ENCODE peak calls at places on chromosomes 6 and 20, in eight cellular contexts. N, S, Y, L, Q, J, C and I are unnamed samples.

GRCh38 chr6:46715106-46715505 is 20.1 kb downstream of the PLA2G7 start:
- DNase-seq in Y (no peak), J (no peak), C (no peak), S (no peak), N (no peak), L (no peak), Q (no peak), I (no peak)

GRCh38 chr20:62973033-62973745 is 20.7 kb downstream of the SLC17A9 start:
- DNase-seq in S (no peak), L (no peak), N (no peak), Q (no peak), Y (no peak), J (no peak), C (no peak), I (no peak)

GRCh38 chr20:354298-354977 is 7.5 kb downstream of the NRSN2 start:
- DNase-seq in C (peak), L (peak), Q (peak), J (no peak), N (peak), Y (peak), S (peak), I (no peak)

GRCh38 chr6:82245376-82245775 is 2.2 kb downstream of the IBTK start:
- DNase-seq in Q (no peak), Y (no peak), S (no peak), J (no peak), L (no peak), C (no peak), N (no peak), I (no peak)

GRCh38 chr6:43806041-43806757 is 36.2 kb downstream of the VEGFA start:
- DNase-seq in Q (no peak), Y (peak), S (no peak), L (no peak), J (no peak), N (no peak), C (peak), I (no peak)

GRCh38 chr6:74408844-74409243 is 712.8 kb downstream of the CD109 start:
- DNase-seq in L (no peak), J (no peak), Q (no peak), C (no peak), N (no peak), Y (no peak), S (no peak), I (no peak)

GRCh38 chr20:58665606-58666005 is 14.5 kb downstream of the STX16 start:
- DNase-seq in N (no peak), C (no peak), J (no peak), Q (peak), S (no peak), L (no peak), Y (no peak), I (no peak)

GRCh38 chr20:58224097-58224496 is 4.4 kb downstream of the ANKRD60 start:
- DNase-seq in Y (no peak), Q (no peak), C (peak), S (no peak), L (no peak), J (no peak), N (no peak), I (no peak)

GRCh38 chr20:58039569-58040092 is 188.8 kb downstream of the ANKRD60 start:
- DNase-seq in J (no peak), L (no peak), N (no peak), S (peak), Q (no peak), C (no peak), Y (no peak), I (no peak)

GRCh38 chr6:74366634-74367033 is 670.6 kb downstream of the CD109 start:
- DNase-seq in J (peak), Y (no peak), N (no peak), C (no peak), S (no peak), L (no peak), Q (peak), I (no peak)

GRCh38 chr20:34582221-34582620 is 23.7 kb downstream of the MAP1LC3A start:
- DNase-seq in N (no peak), C (no peak), Y (no peak), J (no peak), S (no peak), L (no peak), Q (no peak), I (no peak)

GRCh38 chr6:133748628-133749027 is 140.3 kb upstream of the TCF21 start:
- DNase-seq in C (no peak), S (no peak), L (no peak), N (no peak), Q (no peak), Y (no peak), J (no peak), I (no peak)

GRCh38 chr6:43673444-43674063 is 14.0 kb downstream of the MRPS18A start:
- DNase-seq in C (no peak), L (no peak), N (no peak), Q (no peak), S (no peak), Y (no peak), J (no peak), I (no peak)

GRCh38 chr6:160102956-160103824 is 18.4 kb upstream of the SLC22A1 start:
- DNase-seq in Y (no peak), J (no peak), S (peak), Q (peak), C (peak), L (peak), N (no peak), I (no peak)

GRCh38 chr6:147132889-147133288 is 71.3 kb upstream of the STXBP5 start:
- DNase-seq in L (no peak), C (peak), J (no peak), S (no peak), Q (peak), Y (no peak), N (no peak), I (no peak)

GRCh38 chr6:125597411-125598253 is 151.8 kb upstream of the HEY2 start:
- DNase-seq in N (no peak), J (no peak), S (no peak), L (no peak), Q (no peak), C (peak), Y (no peak), I (no peak)

GRCh38 chr6:2982464-2983121 is 11.2 kb upstream of the SERPINB6 start:
- DNase-seq in Y (peak), L (no peak), J (no peak), Q (no peak), N (no peak), C (no peak), S (peak), I (no peak)

GRCh38 chr20:40668449-40669228 is 20.4 kb downstream of the MAFB start:
- DNase-seq in S (no peak), Q (peak), J (no peak), Y (no peak), C (no peak), N (no peak), L (no peak), I (no peak)

GRCh38 chr20:46304852-46305251 is 3.4 kb downstream of the CDH22 start:
- DNase-seq in Q (no peak), J (no peak), Y (no peak), L (no peak), C (no peak), S (no peak), N (no peak), I (no peak)